ENCODE peak calls at places on chromosomes 16 and 17, in eight cellular contexts. Y is cardiac muscle cell, U is heart left ventricle, X is A549, B is fibroblast of the aortic adventitia, W is neuronal stem cell, D is SJCRH30, E is AG09309. O is an unnamed sample.

GRCh38 chr17:82031885-82032627 is 578 bp downstream of the RAC3 start:
- DNase-seq in Y (no peak), U (no peak), X (no peak), B (no peak), W (no peak), D (no peak), E (no peak), O (no peak)

GRCh38 chr16:17450291-17450690 is 20.5 kb downstream of the XYLT1 start:
- DNase-seq in Y (no peak), U (no peak), X (no peak), B (no peak), W (no peak), D (no peak), E (no peak), O (no peak)

GRCh38 chr17:71870546-71870862 is 250.3 kb upstream of the SOX9 start:
- DNase-seq in Y (no peak), U (no peak), X (no peak), B (no peak), W (no peak), D (no peak), E (no peak), O (no peak)

GRCh38 chr17:73595068-73595865 is 49.0 kb downstream of the SDK2 start:
- DNase-seq in Y (peak), U (peak), X (no peak), B (no peak), W (no peak), D (peak), E (no peak), O (no peak)

GRCh38 chr16:67796099-67796718 is 10.2 kb downstream of the RANBP10 start:
- DNase-seq in Y (no peak), U (no peak), X (no peak), B (no peak), W (no peak), D (no peak), E (no peak), O (no peak)

GRCh38 chr17:66989579-66989978 is 25.1 kb downstream of the CACNG4 start:
- DNase-seq in Y (no peak), U (no peak), X (no peak), B (no peak), W (no peak), D (no peak), E (no peak), O (no peak)

GRCh38 chr16:56776562-56776961 is 46.6 kb downstream of the NUP93 start:
- DNase-seq in Y (peak), U (peak), X (no peak), B (peak), W (no peak), D (no peak), E (peak), O (no peak)

GRCh38 chr17:78383725-78384471 is 5.4 kb downstream of the PGS1 start:
- DNase-seq in Y (peak), U (peak), X (no peak), B (peak), W (no peak), D (peak), E (peak), O (peak)

GRCh38 chr16:10003486-10003885 is 178.7 kb downstream of the GRIN2A start:
- DNase-seq in Y (no peak), U (no peak), X (no peak), B (no peak), W (no peak), D (no peak), E (no peak), O (no peak)

GRCh38 chr17:47850373-47850691 is 631 bp downstream of the SP6 start:
- DNase-seq in Y (no peak), U (no peak), X (no peak), B (no peak), W (no peak), D (no peak), E (no peak), O (no peak)
- H3K4me3 ChIP-seq in Y (peak), U (peak), X (peak), B (no peak), W (no peak), D (no peak), E (peak), O (peak)

GRCh38 chr17:41773190-41773588 is 13.3 kb downstream of the JUP start:
- DNase-seq in Y (peak), U (peak), X (peak), B (peak), W (no peak), D (peak), E (peak), O (peak)
- H3K4me3 ChIP-seq in Y (no peak), U (no peak), X (peak), B (no peak), W (no peak), D (no peak), E (no peak), O (no peak)

DNA sequence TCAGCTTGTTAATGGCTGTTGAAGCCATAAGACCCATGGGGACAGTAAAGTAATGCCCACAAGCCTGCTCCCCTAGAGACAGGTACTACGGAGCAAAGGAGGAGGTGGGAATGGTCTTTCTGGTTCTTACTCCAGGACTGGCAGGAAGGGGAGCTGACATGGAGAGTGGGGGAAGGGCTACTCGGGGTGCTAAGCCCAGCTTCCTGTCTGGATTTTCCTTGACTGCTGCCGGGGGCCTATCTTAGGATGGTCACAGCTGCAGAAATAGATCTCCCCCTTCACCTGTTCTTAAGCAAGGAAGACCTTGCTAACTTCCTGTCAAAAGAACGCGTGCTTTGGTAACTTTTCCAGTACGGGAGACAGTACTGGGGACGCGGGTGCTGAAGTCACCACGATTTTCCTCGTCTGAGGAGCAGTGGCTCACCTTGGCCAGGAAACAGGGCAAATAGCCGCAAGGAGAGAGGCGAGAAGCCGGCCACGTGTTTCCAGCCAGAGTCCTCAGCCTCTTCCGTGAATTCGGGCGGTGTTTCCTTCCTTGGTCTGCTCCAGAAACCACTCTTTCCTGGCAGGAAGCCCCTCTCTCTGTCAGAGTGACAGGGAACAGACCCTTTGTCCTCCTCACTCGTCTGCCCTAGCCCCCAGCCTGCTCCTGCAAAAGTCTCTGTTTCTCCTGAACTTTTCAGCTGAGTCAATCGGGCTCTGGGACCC is 656 bp upstream of the PRR29 start:
- DNase-seq in Y (peak), U (no peak), X (no peak), B (no peak), W (no peak), D (peak), E (no peak), O (no peak)
- H3K4me3 ChIP-seq in Y (peak), U (peak), X (peak), B (peak), W (peak), D (peak), E (peak), O (peak)

DNA sequence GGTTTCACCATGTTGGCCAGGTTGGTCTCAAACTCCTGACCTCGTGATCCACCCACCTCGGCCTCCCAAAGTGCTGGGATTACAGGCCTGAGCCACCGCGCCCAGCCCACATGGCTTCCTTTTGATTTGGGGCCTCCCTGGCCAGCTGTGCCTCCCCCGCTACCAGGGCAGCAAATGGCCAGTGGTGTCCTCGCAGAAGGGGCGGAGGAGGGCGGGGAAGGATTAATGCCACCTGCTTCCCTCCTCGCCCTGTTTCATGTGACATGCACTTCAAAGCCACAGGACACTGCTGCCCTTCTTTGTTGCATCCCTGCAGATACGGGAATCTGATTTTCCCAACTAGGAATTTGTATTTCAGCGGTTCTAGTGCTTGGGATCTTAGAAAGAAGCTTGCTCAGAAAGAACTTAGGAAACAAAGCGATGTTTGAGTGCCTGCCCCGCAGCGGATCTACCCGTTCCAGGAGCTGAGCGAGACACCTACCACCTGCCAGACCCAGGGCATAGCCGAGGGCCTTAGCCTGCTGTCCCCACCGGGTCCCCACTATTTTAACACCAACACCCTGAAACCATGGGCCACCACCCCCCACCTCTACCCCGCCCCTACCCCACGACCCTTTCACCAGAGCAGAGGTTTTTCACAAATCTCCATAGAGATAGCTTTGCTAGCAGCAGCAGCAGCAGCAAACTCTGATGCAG is 37.7 kb upstream of the CCDC182 start:
- DNase-seq in Y (no peak), U (no peak), X (no peak), B (no peak), W (peak), D (peak), E (no peak), O (peak)
- H3K4me3 ChIP-seq in Y (no peak), U (peak), X (peak), B (no peak), W (no peak), D (peak), E (no peak), O (no peak)